ENCODE peak calls at places on chromosome 22, in seven cellular contexts. I is aorta, S is mucosa of descending colon, X is GM12878, Y is small intestine, G is GM23248, U is lower lobe of right lung. B is an unnamed sample. For H3K9me3, the result is how much of the 10 kb centered on the place peaks cover.

GRCh38 chr22:36055376-36056310 is 27.0 kb upstream of the RBFOX2 start:
- DNase-seq in X (no peak), G (no peak), S (no peak), Y (no peak), I (no peak), U (no peak), B (no peak)

GRCh38 chr22:19523240-19524169 is 705 bp downstream of the CLDN5 start:
- DNase-seq in I (peak), U (no peak), Y (no peak), S (no peak), G (peak), X (no peak), B (no peak)

GRCh38 chr22:30127749-30128166 is 47.5 kb downstream of the HORMAD2 start:
- DNase-seq in X (no peak), I (no peak), S (no peak), G (peak), Y (no peak), U (no peak), B (no peak)

GRCh38 chr22:38465673-38466490 is 2.0 kb upstream of the KDELR3 start:
- DNase-seq in X (no peak), Y (peak), U (peak), G (peak), I (peak), S (no peak), B (no peak)

GRCh38 chr22:35306350-35306967 is 6.8 kb downstream of the TOM1 start:
- DNase-seq in I (no peak), U (no peak), G (peak), Y (no peak), S (no peak), X (no peak), B (no peak)

GRCh38 chr22:20246368-20247009 is 21.6 kb downstream of the RTN4R start:
- DNase-seq in S (no peak), X (no peak), Y (no peak), G (no peak), U (no peak), I (no peak), B (no peak)

GRCh38 chr22:30044369-30044768 is 35.9 kb upstream of the HORMAD2 start:
- DNase-seq in U (no peak), G (peak), I (no peak), S (peak), Y (peak), X (no peak), B (no peak)

GRCh38 chr22:45731798-45732495 is 60.3 kb downstream of the ATXN10 start:
- DNase-seq in U (no peak), G (peak), Y (no peak), I (no peak), X (no peak), S (no peak), B (no peak)

GRCh38 chr22:30198152-30198845 is 48.3 kb downstream of the LIF start:
- DNase-seq in U (no peak), G (peak), S (no peak), I (no peak), X (no peak), Y (no peak), B (no peak)

GRCh38 chr22:42519544-42520237 is at the start of gene RRP7A:
- DNase-seq in G (peak), X (no peak), I (peak), S (peak), U (peak), Y (peak), B (peak)

GRCh38 chr22:24498826-24499225 is 3.7 kb downstream of the UPB1 start:
- DNase-seq in X (no peak), I (no peak), S (no peak), G (no peak), U (no peak), Y (no peak), B (no peak)

GRCh38 chr22:32175751-32176644 is 16.9 kb upstream of the C22orf42 start:
- DNase-seq in U (no peak), X (no peak), Y (peak), G (no peak), I (no peak), S (no peak), B (no peak)

GRCh38 chr22:17303840-17304779 is 65.2 kb upstream of the CECR2 start:
- DNase-seq in Y (no peak), X (peak), U (no peak), G (no peak), S (peak), I (no peak), B (peak)

GRCh38 chr22:21447694-21448402 is 19.3 kb upstream of the TMEM191C start:
- DNase-seq in G (peak), X (no peak), U (peak), I (peak), S (no peak), Y (no peak), B (no peak)

GRCh38 chr22:27223317-27224177 is 566.2 kb downstream of the MIAT start:
- DNase-seq in U (no peak), G (peak), S (no peak), Y (no peak), I (no peak), X (no peak), B (no peak)

GRCh38 chr22:26585104-26585790 is 4.7 kb downstream of the TPST2 start:
- DNase-seq in I (peak), G (peak), U (peak), S (peak), X (no peak), Y (peak), B (no peak)

GRCh38 chr22:46088541-46089311 is 61.6 kb upstream of the PPARA start:
- DNase-seq in I (peak), X (no peak), S (no peak), Y (no peak), U (peak), G (peak), B (no peak)

GRCh38 chr22:31244044-31244942 is 32.2 kb downstream of the LIMK2 start:
- DNase-seq in X (no peak), I (no peak), Y (no peak), S (no peak), U (no peak), G (peak), B (no peak)

GRCh38 chr22:26380072-26380471 is 49.0 kb upstream of the ASPHD2 start:
- DNase-seq in Y (no peak), I (no peak), X (no peak), U (no peak), G (no peak), S (no peak), B (no peak)

GRCh38 chr22:17234144-17234623 is 14.9 kb upstream of the ADA2 start:
- DNase-seq in S (no peak), X (no peak), I (peak), G (peak), U (peak), Y (no peak), B (no peak)

GRCh38 chr22:36933629-36934028 is 20.2 kb downstream of the CSF2RB start:
- DNase-seq in Y (no peak), I (no peak), U (no peak), S (no peak), X (no peak), G (no peak), B (no peak)

GRCh38 chr22:39311592-39312400 is 7.6 kb downstream of the RPL3 start:
- DNase-seq in I (peak), Y (no peak), S (no peak), G (peak), U (no peak), X (no peak), B (no peak)

GRCh38 chr22:42271906-42272305 is 1.5 kb upstream of the TCF20 start:
- DNase-seq in I (no peak), X (no peak), S (no peak), U (no peak), G (no peak), Y (peak), B (no peak)

GRCh38 chr22:20728523-20729190 is 45.3 kb upstream of the SERPIND1 start:
- DNase-seq in Y (no peak), I (no peak), U (no peak), G (no peak), X (no peak), S (no peak), B (no peak)

GRCh38 chr22:20752104-20752741 is 21.7 kb upstream of the SERPIND1 start:
- DNase-seq in X (no peak), S (no peak), I (peak), G (no peak), U (no peak), Y (no peak), B (no peak)

GRCh38 chr22:24070553-24070952 is 59.4 kb downstream of the CABIN1 start:
- DNase-seq in G (no peak), S (no peak), U (no peak), X (no peak), I (peak), Y (no peak), B (no peak)

GRCh38 chr22:19176175-19176630 is 2.3 kb downstream of the SLC25A1 start:
- DNase-seq in Y (no peak), G (no peak), U (no peak), X (no peak), I (no peak), S (no peak), B (no peak)

GRCh38 chr22:24471570-24471969 is 23.6 kb upstream of the UPB1 start:
- DNase-seq in I (no peak), X (no peak), S (no peak), Y (no peak), G (no peak), U (no peak), B (no peak)

GRCh38 chr22:45425531-45426265 is 12.2 kb downstream of the RIBC2 start:
- DNase-seq in X (no peak), G (no peak), I (peak), Y (no peak), U (no peak), S (no peak), B (no peak)

GRCh38 chr22:47848384-47848920 is 1086.0 kb downstream of the TBC1D22A start:
- DNase-seq in G (no peak), S (no peak), I (no peak), Y (no peak), X (no peak), U (no peak), B (no peak)

GRCh38 chr22:47854226-47854625 is 1091.8 kb downstream of the TBC1D22A start:
- DNase-seq in G (no peak), S (no peak), Y (no peak), I (no peak), X (no peak), U (no peak), B (no peak)

GRCh38 chr22:47847281-47847890 is 1084.9 kb downstream of the TBC1D22A start:
- DNase-seq in I (no peak), S (no peak), G (no peak), Y (no peak), X (no peak), U (no peak), B (no peak)

GRCh38 chr22:47851586-47851985 is 1089.1 kb downstream of the TBC1D22A start:
- DNase-seq in G (no peak), X (no peak), S (no peak), I (no peak), Y (no peak), U (no peak), B (no peak)

GRCh38 chr22:47850644-47851151 is 1088.2 kb downstream of the TBC1D22A start:
- DNase-seq in G (no peak), Y (no peak), I (no peak), U (no peak), X (no peak), S (no peak), B (no peak)
- H3K9me3 ChIP-seq in G (under half), Y (under half), I (under half), U (under half), X (under half), S (under half), B (under half)

GRCh38 chr22:48843640-48844039 is 984.0 kb downstream of the BRD1 start:
- DNase-seq in S (no peak), I (peak), U (no peak), Y (no peak), X (no peak), G (no peak), B (no peak)

GRCh38 chr22:48842583-48842945 is 985.1 kb downstream of the BRD1 start:
- DNase-seq in G (no peak), Y (no peak), I (peak), S (no peak), X (no peak), U (no peak), B (no peak)

GRCh38 chr22:48840112-48840949 is 987.3 kb downstream of the BRD1 start:
- DNase-seq in S (no peak), G (no peak), Y (no peak), X (no peak), U (no peak), I (no peak), B (no peak)

GRCh38 chr22:48842976-48843375 is 984.7 kb downstream of the BRD1 start:
- DNase-seq in I (peak), S (no peak), U (no peak), X (no peak), G (no peak), Y (no peak), B (no peak)

DNA sequence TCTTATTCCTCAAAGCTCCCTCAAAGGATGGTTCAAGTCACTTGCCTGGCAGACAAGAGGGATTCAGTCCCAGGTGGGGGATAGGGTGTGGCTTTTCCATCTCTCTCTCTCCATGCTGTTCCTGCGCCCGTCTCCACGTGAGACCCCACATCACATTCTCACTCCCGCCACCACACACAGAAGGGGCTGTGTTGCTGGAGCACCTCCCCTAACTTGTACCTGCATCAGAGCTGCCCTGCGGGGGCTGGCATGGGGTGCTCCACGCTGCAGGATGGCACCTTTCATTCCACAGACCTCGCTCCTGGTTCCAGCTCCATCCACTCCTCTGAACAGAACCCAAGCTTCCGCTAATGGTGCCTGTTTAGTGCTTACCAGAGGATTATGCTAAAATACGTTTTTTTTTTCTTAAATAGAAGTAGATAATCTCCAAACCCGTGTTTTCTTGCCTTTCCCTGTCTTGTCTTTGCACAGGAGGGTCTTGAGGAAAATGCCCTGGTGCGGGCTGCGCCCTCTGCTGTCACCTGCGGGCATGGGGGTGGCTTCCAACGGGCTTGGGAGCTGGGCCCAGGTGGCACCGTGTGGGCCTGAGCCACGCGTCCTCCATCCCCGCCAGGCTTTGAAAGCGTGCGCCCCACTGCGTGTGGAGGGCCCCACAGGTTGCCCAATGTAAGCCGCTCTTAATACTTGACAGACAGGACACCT is 985.6 kb downstream of the BRD1 start:
- DNase-seq in S (no peak), X (no peak), G (no peak), Y (no peak), I (peak), U (no peak), B (no peak)
- H3K9me3 ChIP-seq in S (under half), X (under half), G (under half), Y (under half), I (under half), U (under half), B (under half)

GRCh38 chr22:49112176-49112575 is 715.5 kb downstream of the BRD1 start:
- DNase-seq in U (no peak), I (no peak), Y (no peak), S (no peak), X (no peak), G (no peak), B (no peak)

GRCh38 chr22:49108636-49109315 is 718.9 kb downstream of the BRD1 start:
- DNase-seq in Y (no peak), S (no peak), G (no peak), I (no peak), U (no peak), X (no peak), B (no peak)

GRCh38 chr22:49112661-49113626 is 714.7 kb downstream of the BRD1 start:
- DNase-seq in X (no peak), Y (no peak), U (no peak), I (no peak), S (no peak), G (no peak), B (no peak)

GRCh38 chr22:49113758-49114157 is 713.9 kb downstream of the BRD1 start:
- DNase-seq in X (no peak), G (no peak), S (no peak), Y (no peak), I (no peak), U (no peak), B (no peak)

GRCh38 chr22:49111085-49111484 is 716.6 kb downstream of the BRD1 start:
- DNase-seq in S (no peak), I (no peak), Y (no peak), X (no peak), G (no peak), U (no peak), B (no peak)
- H3K9me3 ChIP-seq in S (under half), I (under half), Y (under half), X (under half), G (under half), U (under half), B (under half)

GRCh38 chr22:22928666-22929380 is 41.2 kb downstream of the IGLL5 start:
- DNase-seq in U (peak), X (peak), S (peak), G (peak), Y (no peak), I (no peak), B (peak)
- H3K9me3 ChIP-seq in U (under half), X (under half), S (under half), G (under half), Y (under half), I (under half), B (under half)

GRCh38 chr22:49023161-49023878 is 804.4 kb downstream of the BRD1 start:
- DNase-seq in I (peak), S (no peak), U (peak), G (no peak), Y (no peak), X (no peak), B (no peak)
- H3K9me3 ChIP-seq in I (under half), S (under half), U (under half), G (under half), Y (under half), X (under half), B (under half)

GRCh38 chr22:49211176-49211575 is 616.5 kb downstream of the BRD1 start:
- DNase-seq in S (no peak), X (no peak), I (peak), U (peak), Y (no peak), G (no peak), B (no peak)
- H3K9me3 ChIP-seq in S (under half), X (under half), I (under half), U (under half), Y (under half), G (under half), B (under half)

DNA sequence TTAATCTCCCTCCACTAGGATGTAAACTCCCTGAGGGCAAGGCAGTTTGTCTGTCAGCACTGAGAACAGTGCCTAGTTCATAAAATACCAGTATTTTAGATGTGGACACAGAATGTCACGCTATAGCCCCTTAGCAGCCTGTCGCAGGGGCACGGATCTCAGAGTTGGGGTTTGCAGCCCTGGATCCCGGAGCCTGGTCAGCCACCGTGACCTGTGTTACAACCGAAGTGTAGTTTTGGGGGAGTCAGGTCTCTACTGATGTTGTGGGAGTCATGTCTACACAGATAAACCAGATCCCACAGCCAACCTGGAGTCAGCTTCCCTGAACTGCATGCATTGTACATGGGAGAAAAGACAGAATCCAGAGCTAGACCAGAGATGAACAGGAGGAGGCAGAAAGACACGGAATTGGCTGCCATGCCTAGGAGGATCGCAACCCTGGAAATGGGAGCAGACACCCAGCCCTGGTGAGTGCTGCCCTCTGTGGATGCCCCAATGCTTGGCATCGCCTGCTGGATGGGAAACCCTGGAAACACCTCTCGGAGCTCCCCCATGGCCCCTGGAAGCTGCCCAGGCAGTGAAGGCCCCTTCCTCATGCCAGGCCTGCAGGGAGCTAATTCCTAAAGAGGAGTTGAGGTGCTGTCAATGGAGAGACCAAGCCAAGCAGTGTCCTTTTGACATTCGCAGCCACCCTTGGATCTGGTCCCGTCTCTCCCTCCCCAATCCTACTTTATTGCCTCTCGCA is 851.3 kb downstream of the TBC1D22A start:
- DNase-seq in X (no peak), S (no peak), I (no peak), Y (no peak), G (no peak), U (peak), B (no peak)
- H3K9me3 ChIP-seq in X (under half), S (under half), I (under half), Y (under half), G (under half), U (under half), B (under half)

GRCh38 chr22:48941903-48942625 is 885.6 kb downstream of the BRD1 start:
- DNase-seq in Y (no peak), U (no peak), S (no peak), G (no peak), X (no peak), I (peak), B (no peak)
- H3K9me3 ChIP-seq in Y (under half), U (under half), S (under half), G (under half), X (under half), I (under half), B (under half)

DNA sequence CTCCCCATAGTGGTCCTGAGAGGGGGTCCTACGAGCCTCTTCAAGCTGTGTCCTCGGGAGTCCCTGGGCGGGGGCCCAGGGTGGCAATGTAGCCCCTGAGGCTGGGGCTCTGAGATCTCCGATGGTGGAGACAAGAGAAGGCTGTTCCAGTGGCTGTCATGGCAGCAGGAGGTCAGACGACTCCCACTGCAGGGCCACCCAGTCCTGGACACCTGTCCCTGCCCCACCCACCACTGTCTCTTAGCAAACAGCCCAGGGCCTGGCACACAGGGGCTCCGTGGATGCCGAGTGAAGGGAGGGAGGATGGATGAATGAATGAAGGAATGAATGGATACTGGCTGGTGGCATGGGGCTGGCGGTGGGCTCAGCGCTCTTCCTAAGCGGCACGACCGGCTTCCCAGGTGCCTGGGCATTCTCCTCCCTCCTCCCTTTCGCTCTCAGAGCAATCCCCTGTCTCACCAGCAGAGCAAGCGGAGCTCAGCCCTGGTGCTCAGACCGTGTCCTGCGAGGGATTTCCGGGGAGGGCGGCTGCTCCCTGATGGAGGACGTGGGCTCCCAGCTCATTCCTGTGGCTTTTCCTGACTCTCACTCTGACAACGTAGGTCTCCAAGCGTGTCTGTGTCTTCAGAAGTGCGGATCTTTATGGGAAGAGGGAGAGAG is 1272.7 kb downstream of the BRD1 start:
- DNase-seq in G (no peak), U (no peak), I (no peak), X (no peak), S (no peak), Y (no peak), B (no peak)
- H3K9me3 ChIP-seq in G (under half), U (under half), I (under half), X (under half), S (under half), Y (under half), B (under half)

GRCh38 chr22:48340191-48340590 is 1487.5 kb downstream of the BRD1 start:
- DNase-seq in U (peak), I (peak), Y (no peak), G (no peak), X (no peak), S (no peak), B (no peak)

GRCh38 chr22:48342016-48342415 is 1485.7 kb downstream of the BRD1 start:
- DNase-seq in I (peak), G (no peak), U (peak), Y (no peak), X (no peak), S (no peak), B (no peak)

GRCh38 chr22:48342732-48343131 is 1484.9 kb downstream of the BRD1 start:
- DNase-seq in G (no peak), Y (no peak), S (no peak), I (peak), U (no peak), X (no peak), B (no peak)

GRCh38 chr22:48338793-48339705 is 1488.6 kb downstream of the BRD1 start:
- DNase-seq in Y (no peak), I (peak), S (no peak), U (peak), G (no peak), X (no peak), B (no peak)

GRCh38 chr22:48340727-48341709 is 1486.7 kb downstream of the BRD1 start:
- DNase-seq in Y (no peak), I (peak), X (no peak), S (no peak), G (no peak), U (peak), B (no peak)
- H3K9me3 ChIP-seq in Y (under half), I (under half), X (under half), S (under half), G (under half), U (under half), B (under half)

B was measured in CD4-positive, alpha-beta T cell.